ENCODE peak calls at places on chromosomes 4 and X, in six cellular contexts. One of them, this sample, is unnamed.

GRCh38 chrX:154593201-154593600 is 8.3 kb downstream of the CTAG1A start:
- DNase-seq in IMR-90: no peak
- DNase-seq in neuronal stem cell: no peak
- DNase-seq in H1: no peak
- DNase-seq in trophoblast cell: no peak
- DNase-seq in mesenchymal stem cell: no peak
- DNase-seq in this sample: no peak

GRCh38 chr4:120659626-120660170 is 262.8 kb downstream of the PRDM5 start:
- DNase-seq in IMR-90: no peak
- DNase-seq in neuronal stem cell: no peak
- DNase-seq in H1: no peak
- DNase-seq in trophoblast cell: no peak
- DNase-seq in mesenchymal stem cell: no peak
- DNase-seq in this sample: no peak

GRCh38 chr4:156388826-156389225 is 435.2 kb upstream of the CTSO start:
- DNase-seq in IMR-90: peak
- DNase-seq in neuronal stem cell: no peak
- DNase-seq in H1: no peak
- DNase-seq in trophoblast cell: peak
- DNase-seq in mesenchymal stem cell: peak
- DNase-seq in this sample: no peak

GRCh38 chr4:123361195-123361861 is 35.3 kb upstream of the SPRY1 start:
- DNase-seq in IMR-90: peak
- DNase-seq in neuronal stem cell: no peak
- DNase-seq in H1: no peak
- DNase-seq in trophoblast cell: peak
- DNase-seq in mesenchymal stem cell: peak
- DNase-seq in this sample: no peak

GRCh38 chr4:128782875-128783614 is 26.5 kb upstream of the JADE1 start:
- DNase-seq in IMR-90: peak
- DNase-seq in neuronal stem cell: no peak
- DNase-seq in H1: no peak
- DNase-seq in trophoblast cell: peak
- DNase-seq in mesenchymal stem cell: no peak
- DNase-seq in this sample: no peak

GRCh38 chr4:60209588-60209987 is 990.5 kb upstream of the ADGRL3 start:
- DNase-seq in IMR-90: no peak
- DNase-seq in neuronal stem cell: no peak
- DNase-seq in H1: no peak
- DNase-seq in trophoblast cell: no peak
- DNase-seq in mesenchymal stem cell: no peak
- DNase-seq in this sample: no peak

GRCh38 chr4:67332627-67333026 is 212.7 kb downstream of the CENPC start:
- DNase-seq in IMR-90: no peak
- DNase-seq in neuronal stem cell: no peak
- DNase-seq in H1: no peak
- DNase-seq in trophoblast cell: peak
- DNase-seq in mesenchymal stem cell: peak
- DNase-seq in this sample: peak

GRCh38 chr4:139018501-139018900 is 2.9 kb downstream of the NOCT start:
- DNase-seq in IMR-90: peak
- DNase-seq in neuronal stem cell: no peak
- DNase-seq in H1: no peak
- DNase-seq in trophoblast cell: no peak
- DNase-seq in mesenchymal stem cell: no peak
- DNase-seq in this sample: no peak

GRCh38 chrX:132426695-132427281 is 62.0 kb downstream of the MBNL3 start:
- DNase-seq in IMR-90: peak
- DNase-seq in neuronal stem cell: no peak
- DNase-seq in H1: no peak
- DNase-seq in trophoblast cell: peak
- DNase-seq in mesenchymal stem cell: peak
- DNase-seq in this sample: no peak

GRCh38 chr4:102641796-102642195 is 119.0 kb downstream of the MANBA start:
- DNase-seq in IMR-90: no peak
- DNase-seq in neuronal stem cell: no peak
- DNase-seq in H1: no peak
- DNase-seq in trophoblast cell: no peak
- DNase-seq in mesenchymal stem cell: no peak
- DNase-seq in this sample: no peak

GRCh38 chr4:54228064-54228527 is 997 bp upstream of the PDGFRA start:
- DNase-seq in IMR-90: peak
- DNase-seq in neuronal stem cell: peak
- DNase-seq in H1: peak
- DNase-seq in trophoblast cell: peak
- DNase-seq in mesenchymal stem cell: peak
- DNase-seq in this sample: peak

GRCh38 chr4:182643801-182644311 is 273.3 kb downstream of the DCTD start:
- DNase-seq in IMR-90: peak
- DNase-seq in neuronal stem cell: no peak
- DNase-seq in H1: no peak
- DNase-seq in trophoblast cell: peak
- DNase-seq in mesenchymal stem cell: peak
- DNase-seq in this sample: no peak

GRCh38 chr4:16116493-16116990 is 32.7 kb upstream of the PROM1 start:
- DNase-seq in IMR-90: no peak
- DNase-seq in neuronal stem cell: no peak
- DNase-seq in H1: no peak
- DNase-seq in trophoblast cell: no peak
- DNase-seq in mesenchymal stem cell: no peak
- DNase-seq in this sample: peak

GRCh38 chr4:48152259-48152658 is 18.2 kb upstream of the TXK start:
- DNase-seq in IMR-90: no peak
- DNase-seq in neuronal stem cell: no peak
- DNase-seq in H1: no peak
- DNase-seq in trophoblast cell: no peak
- DNase-seq in mesenchymal stem cell: no peak
- DNase-seq in this sample: no peak

GRCh38 chrX:68762649-68763268 is 66.1 kb upstream of the EFNB1 start:
- DNase-seq in IMR-90: no peak
- DNase-seq in neuronal stem cell: no peak
- DNase-seq in H1: no peak
- DNase-seq in trophoblast cell: no peak
- DNase-seq in mesenchymal stem cell: no peak
- DNase-seq in this sample: no peak

GRCh38 chr4:54322817-54323417 is 93.8 kb downstream of the PDGFRA start:
- DNase-seq in IMR-90: peak
- DNase-seq in neuronal stem cell: peak
- DNase-seq in H1: peak
- DNase-seq in trophoblast cell: peak
- DNase-seq in mesenchymal stem cell: peak
- DNase-seq in this sample: peak

GRCh38 chrX:134999469-134999868 is 8.7 kb downstream of the SMIM10 start:
- DNase-seq in IMR-90: peak
- DNase-seq in neuronal stem cell: no peak
- DNase-seq in H1: no peak
- DNase-seq in trophoblast cell: peak
- DNase-seq in mesenchymal stem cell: peak
- DNase-seq in this sample: no peak

GRCh38 chr4:13323916-13324315 is 160.2 kb downstream of the RAB28 start:
- DNase-seq in IMR-90: no peak
- DNase-seq in neuronal stem cell: no peak
- DNase-seq in H1: no peak
- DNase-seq in trophoblast cell: no peak
- DNase-seq in mesenchymal stem cell: no peak
- DNase-seq in this sample: no peak

GRCh38 chr4:163744861-163745260 is 250.4 kb downstream of the TMA16 start:
- DNase-seq in IMR-90: no peak
- DNase-seq in neuronal stem cell: no peak
- DNase-seq in H1: no peak
- DNase-seq in trophoblast cell: no peak
- DNase-seq in mesenchymal stem cell: no peak
- DNase-seq in this sample: no peak

GRCh38 chrX:69285881-69286545 is 120.8 kb upstream of the PJA1 start:
- DNase-seq in IMR-90: no peak
- DNase-seq in neuronal stem cell: peak
- DNase-seq in H1: peak
- DNase-seq in trophoblast cell: peak
- DNase-seq in mesenchymal stem cell: peak
- DNase-seq in this sample: no peak

GRCh38 chrX:97284531-97284930 is 400.8 kb downstream of the RPA4 start:
- DNase-seq in IMR-90: no peak
- DNase-seq in neuronal stem cell: no peak
- DNase-seq in H1: no peak
- DNase-seq in trophoblast cell: peak
- DNase-seq in mesenchymal stem cell: no peak
- DNase-seq in this sample: no peak

GRCh38 chr4:39285853-39286252 is 80.3 kb downstream of the RFC1 start:
- DNase-seq in IMR-90: peak
- DNase-seq in neuronal stem cell: no peak
- DNase-seq in H1: no peak
- DNase-seq in trophoblast cell: no peak
- DNase-seq in mesenchymal stem cell: no peak
- DNase-seq in this sample: no peak

GRCh38 chr4:119106036-119107000 is 29.3 kb upstream of the MYOZ2 start:
- DNase-seq in IMR-90: no peak
- DNase-seq in neuronal stem cell: no peak
- DNase-seq in H1: no peak
- DNase-seq in trophoblast cell: peak
- DNase-seq in mesenchymal stem cell: peak
- DNase-seq in this sample: no peak

GRCh38 chrX:120752431-120753128 is 122.7 kb upstream of the C1GALT1C1 start:
- DNase-seq in IMR-90: no peak
- DNase-seq in neuronal stem cell: no peak
- DNase-seq in H1: no peak
- DNase-seq in trophoblast cell: no peak
- DNase-seq in mesenchymal stem cell: no peak
- DNase-seq in this sample: no peak

GRCh38 chr4:98929341-98930267 is 671 bp upstream of the EIF4E start:
- DNase-seq in IMR-90: peak
- DNase-seq in neuronal stem cell: no peak
- DNase-seq in H1: peak
- DNase-seq in trophoblast cell: peak
- DNase-seq in mesenchymal stem cell: peak
- DNase-seq in this sample: no peak

GRCh38 chr4:68434277-68434676 is 13.0 kb upstream of the TMPRSS11E start:
- DNase-seq in IMR-90: no peak
- DNase-seq in neuronal stem cell: no peak
- DNase-seq in H1: no peak
- DNase-seq in trophoblast cell: no peak
- DNase-seq in mesenchymal stem cell: no peak
- DNase-seq in this sample: no peak

GRCh38 chr4:71322425-71322824 is 16.4 kb upstream of the SLC4A4 start:
- DNase-seq in IMR-90: peak
- DNase-seq in neuronal stem cell: no peak
- DNase-seq in H1: no peak
- DNase-seq in trophoblast cell: no peak
- DNase-seq in mesenchymal stem cell: no peak
- DNase-seq in this sample: no peak
- H4K91ac ChIP-seq in IMR-90: no peak
- H4K91ac ChIP-seq in neuronal stem cell: no peak
- H4K91ac ChIP-seq in H1: no peak
- H4K91ac ChIP-seq in trophoblast cell: no peak
- H4K91ac ChIP-seq in mesenchymal stem cell: no peak
- H4K91ac ChIP-seq in this sample: no peak

GRCh38 chr4:185847352-185848078 is 35.5 kb upstream of the SORBS2 start:
- DNase-seq in IMR-90: peak
- DNase-seq in neuronal stem cell: no peak
- DNase-seq in H1: no peak
- DNase-seq in trophoblast cell: peak
- DNase-seq in mesenchymal stem cell: peak
- DNase-seq in this sample: no peak

GRCh38 chr4:185841451-185841850 is 29.5 kb upstream of the SORBS2 start:
- DNase-seq in IMR-90: no peak
- DNase-seq in neuronal stem cell: no peak
- DNase-seq in H1: no peak
- DNase-seq in trophoblast cell: no peak
- DNase-seq in mesenchymal stem cell: no peak
- DNase-seq in this sample: no peak

GRCh38 chr4:185846550-185847210 is 34.7 kb upstream of the SORBS2 start:
- DNase-seq in IMR-90: no peak
- DNase-seq in neuronal stem cell: no peak
- DNase-seq in H1: no peak
- DNase-seq in trophoblast cell: no peak
- DNase-seq in mesenchymal stem cell: no peak
- DNase-seq in this sample: no peak

GRCh38 chr4:185849543-185850185 is 37.7 kb upstream of the SORBS2 start:
- DNase-seq in IMR-90: no peak
- DNase-seq in neuronal stem cell: no peak
- DNase-seq in H1: no peak
- DNase-seq in trophoblast cell: peak
- DNase-seq in mesenchymal stem cell: no peak
- DNase-seq in this sample: no peak

GRCh38 chr4:185845966-185846365 is 34.0 kb upstream of the SORBS2 start:
- DNase-seq in IMR-90: no peak
- DNase-seq in neuronal stem cell: no peak
- DNase-seq in H1: no peak
- DNase-seq in trophoblast cell: no peak
- DNase-seq in mesenchymal stem cell: no peak
- DNase-seq in this sample: no peak
- H4K91ac ChIP-seq in IMR-90: no peak
- H4K91ac ChIP-seq in neuronal stem cell: no peak
- H4K91ac ChIP-seq in H1: no peak
- H4K91ac ChIP-seq in trophoblast cell: no peak
- H4K91ac ChIP-seq in mesenchymal stem cell: no peak
- H4K91ac ChIP-seq in this sample: no peak

DNA sequence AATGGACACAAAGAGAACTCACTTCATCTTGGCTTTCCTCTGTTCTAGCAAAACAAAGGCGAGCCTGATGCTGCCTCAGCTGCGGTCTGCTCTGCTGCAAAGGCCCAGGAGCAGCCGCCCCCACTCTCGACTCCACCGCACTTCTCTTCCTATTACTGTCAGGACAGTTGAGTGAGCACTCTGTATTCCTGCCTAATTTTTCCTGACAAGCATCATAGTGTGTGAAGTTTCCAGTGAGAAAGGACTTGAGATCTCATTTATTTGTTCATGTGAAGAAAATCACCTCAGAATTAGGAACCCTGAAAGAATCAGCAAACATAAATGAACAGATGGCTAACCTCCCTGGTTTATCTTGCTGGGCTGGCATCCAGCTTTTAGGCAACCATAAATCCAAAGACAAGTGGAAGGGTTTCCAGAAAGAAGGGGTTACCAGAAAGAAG is 15.6 kb downstream of the SCARB2 start:
- DNase-seq in IMR-90: peak
- DNase-seq in neuronal stem cell: no peak
- DNase-seq in H1: no peak
- DNase-seq in trophoblast cell: no peak
- DNase-seq in mesenchymal stem cell: no peak
- DNase-seq in this sample: no peak
- H4K91ac ChIP-seq in IMR-90: peak
- H4K91ac ChIP-seq in neuronal stem cell: no peak
- H4K91ac ChIP-seq in H1: no peak
- H4K91ac ChIP-seq in trophoblast cell: no peak
- H4K91ac ChIP-seq in mesenchymal stem cell: no peak
- H4K91ac ChIP-seq in this sample: no peak

DNA sequence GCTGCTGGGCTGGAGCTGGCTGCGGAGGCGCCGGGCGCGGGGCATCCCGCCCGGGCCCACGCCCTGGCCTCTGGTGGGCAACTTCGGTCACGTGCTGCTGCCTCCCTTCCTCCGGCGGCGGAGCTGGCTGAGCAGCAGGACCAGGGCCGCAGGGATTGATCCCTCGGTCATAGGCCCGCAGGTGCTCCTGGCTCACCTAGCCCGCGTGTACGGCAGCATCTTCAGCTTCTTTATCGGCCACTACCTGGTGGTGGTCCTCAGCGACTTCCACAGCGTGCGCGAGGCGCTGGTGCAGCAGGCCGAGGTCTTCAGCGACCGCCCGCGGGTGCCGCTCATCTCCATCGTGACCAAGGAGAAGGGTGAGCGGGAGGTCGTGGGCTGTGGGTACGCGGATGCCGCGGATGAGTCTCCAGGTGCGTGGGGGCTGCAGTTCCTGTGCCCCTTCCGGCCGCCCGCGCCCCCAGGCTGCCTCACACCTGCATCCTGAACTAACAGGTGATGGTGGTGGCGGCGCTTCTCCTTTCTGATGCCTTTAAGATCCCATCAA is 499 bp downstream of the CYP2U1 start:
- DNase-seq in IMR-90: no peak
- DNase-seq in neuronal stem cell: no peak
- DNase-seq in H1: no peak
- DNase-seq in trophoblast cell: no peak
- DNase-seq in mesenchymal stem cell: no peak
- DNase-seq in this sample: no peak
- H4K91ac ChIP-seq in IMR-90: no peak
- H4K91ac ChIP-seq in neuronal stem cell: peak
- H4K91ac ChIP-seq in H1: peak
- H4K91ac ChIP-seq in trophoblast cell: no peak
- H4K91ac ChIP-seq in mesenchymal stem cell: peak
- H4K91ac ChIP-seq in this sample: no peak

This sample was measured in H9.